ENCODE peak calls at places on chromosomes 5 and 9, in seven cellular contexts. J is stimulated activated CD4-positive, alpha-beta T cell treated with anti-CD3 and anti-CD28 coated beads, TNF-alpha, amount 100 ng/mL, for 24 hours; H is substantia nigra; P is IMR-90; X is NCI-H1105; U is ascending aorta; V is AG04450. Z is an unnamed sample.

GRCh38 chr9:69499401-69499800 is 172.8 kb downstream of the APBA1 start:
- DNase-seq in V (no peak), J (no peak), P (no peak), X (no peak), H (no peak), U (no peak), Z (no peak)

GRCh38 chr5:8478308-8478707 is 609.4 kb downstream of the MTRR start:
- DNase-seq in U (no peak), J (no peak), X (no peak), P (no peak), V (no peak), H (no peak), Z (peak)

GRCh38 chr5:68292316-68292715 is 76.8 kb downstream of the PIK3R1 start:
- DNase-seq in H (no peak), V (no peak), J (no peak), P (peak), X (no peak), U (no peak), Z (no peak)

GRCh38 chr9:90046317-90046861 is 441.6 kb downstream of the GADD45G start:
- DNase-seq in H (no peak), J (no peak), P (no peak), U (no peak), X (no peak), V (no peak), Z (no peak)

GRCh38 chr5:160421625-160422258 is at the start of gene PTTG1:
- DNase-seq in V (peak), H (peak), U (peak), X (peak), P (peak), J (peak), Z (peak)

GRCh38 chr9:109487247-109487646 is 10.9 kb downstream of the PTPN3 start:
- DNase-seq in U (no peak), P (no peak), H (no peak), X (no peak), J (no peak), V (no peak), Z (no peak)

GRCh38 chr9:75168270-75169185 is 80.2 kb downstream of the OSTF1 start:
- DNase-seq in V (no peak), U (no peak), X (no peak), J (no peak), P (no peak), H (no peak), Z (no peak)

GRCh38 chr9:95494022-95494415 is 22.8 kb downstream of the PTCH1 start:
- DNase-seq in P (no peak), V (no peak), J (no peak), U (no peak), H (peak), X (peak), Z (no peak)

GRCh38 chr9:93479726-93480125 is 26.3 kb upstream of the FAM120AOS start:
- DNase-seq in H (no peak), P (peak), V (no peak), U (no peak), J (no peak), X (no peak), Z (peak)

GRCh38 chr5:131379071-131379538 is 115.3 kb downstream of the CDC42SE2 start:
- DNase-seq in H (no peak), X (no peak), U (no peak), P (peak), J (no peak), V (no peak), Z (no peak)

GRCh38 chr5:43063731-43064171 is 23.6 kb upstream of the ANXA2R start:
- DNase-seq in X (no peak), J (no peak), H (no peak), V (no peak), P (no peak), U (no peak), Z (peak)

GRCh38 chr5:135056316-135057030 is 22.4 kb upstream of the PITX1 start:
- DNase-seq in V (no peak), P (no peak), X (no peak), H (no peak), J (no peak), U (no peak), Z (no peak)

GRCh38 chr5:138334867-138335447 is 3.1 kb upstream of the FAM53C start:
- DNase-seq in H (no peak), V (no peak), X (no peak), P (peak), J (no peak), U (no peak), Z (peak)

GRCh38 chr9:94916956-94917355 is 190.5 kb downstream of the AOPEP start:
- DNase-seq in J (no peak), V (no peak), U (no peak), P (no peak), H (no peak), X (no peak), Z (no peak)

GRCh38 chr9:135609366-135609955 is 29.9 kb downstream of the GLT6D1 start:
- DNase-seq in U (no peak), J (no peak), V (no peak), X (no peak), H (no peak), P (no peak), Z (no peak)

GRCh38 chr5:38533286-38534121 is 22.9 kb downstream of the LIFR start:
- DNase-seq in X (no peak), U (no peak), H (no peak), V (no peak), J (no peak), P (no peak), Z (no peak)

GRCh38 chr5:135045488-135045887 is 11.5 kb upstream of the PITX1 start:
- DNase-seq in U (no peak), V (no peak), J (no peak), H (no peak), X (no peak), P (no peak), Z (no peak)

GRCh38 chr5:79109527-79110492 is 1.8 kb upstream of the BHMT start:
- DNase-seq in V (no peak), X (no peak), P (no peak), J (no peak), U (no peak), H (no peak), Z (no peak)

GRCh38 chr5:90055831-90056328 is 353.7 kb downstream of the CETN3 start:
- DNase-seq in P (peak), V (peak), U (no peak), H (no peak), X (no peak), J (no peak), Z (peak)

GRCh38 chr5:8340261-8340660 is 471.3 kb downstream of the MTRR start:
- DNase-seq in U (no peak), V (no peak), H (no peak), X (no peak), J (no peak), P (no peak), Z (no peak)

GRCh38 chr9:98280574-98280973 is 25.1 kb upstream of the TBC1D2 start:
- DNase-seq in H (no peak), P (no peak), J (no peak), X (no peak), V (no peak), U (no peak), Z (no peak)

GRCh38 chr5:150960791-150961396 is 56.1 kb upstream of the ZNF300 start:
- DNase-seq in U (no peak), H (no peak), J (no peak), P (no peak), V (no peak), X (no peak), Z (peak)

GRCh38 chr9:86126998-86127972 is 27.9 kb upstream of the GOLM1 start:
- DNase-seq in P (peak), X (peak), J (no peak), U (peak), H (peak), V (peak), Z (peak)

GRCh38 chr5:91032125-91032524 is 351.0 kb downstream of the ARRDC3 start:
- DNase-seq in V (no peak), J (no peak), H (no peak), U (no peak), X (no peak), P (no peak), Z (no peak)

GRCh38 chr5:126681970-126682369 is 81.2 kb downstream of the PHAX start:
- DNase-seq in J (no peak), U (no peak), H (no peak), X (no peak), V (no peak), P (no peak), Z (peak)

GRCh38 chr5:68333649-68334549 is 118.3 kb downstream of the PIK3R1 start:
- DNase-seq in X (no peak), H (no peak), U (no peak), J (no peak), V (peak), P (peak), Z (peak)

GRCh38 chr5:60687927-60688720 is 11.8 kb downstream of the DEPDC1B start:
- DNase-seq in V (peak), P (peak), J (no peak), U (no peak), H (no peak), X (no peak), Z (peak)

GRCh38 chr9:136695435-136695895 is 8.2 kb upstream of the AGPAT2 start:
- DNase-seq in V (no peak), P (no peak), U (no peak), J (no peak), H (no peak), X (peak), Z (no peak)

GRCh38 chr5:61234019-61234418 is 71.8 kb upstream of the SMIM15 start:
- DNase-seq in U (no peak), P (no peak), X (no peak), H (no peak), V (no peak), J (no peak), Z (no peak)

GRCh38 chr9:112002131-112002846 is 105.7 kb downstream of the UGCG start:
- DNase-seq in U (no peak), V (no peak), H (no peak), J (no peak), X (no peak), P (no peak), Z (no peak)

GRCh38 chr5:157516016-157516415 is 56.0 kb downstream of the NIPAL4 start:
- DNase-seq in V (peak), P (peak), X (no peak), U (no peak), J (no peak), H (no peak), Z (peak)

GRCh38 chr5:59021286-59021673 is 438.4 kb downstream of the RAB3C start:
- DNase-seq in X (no peak), U (no peak), V (no peak), J (no peak), H (no peak), P (no peak), Z (no peak)

GRCh38 chr9:37840560-37841194 is 40.1 kb downstream of the DCAF10 start:
- DNase-seq in P (peak), V (peak), X (no peak), H (no peak), U (no peak), J (no peak), Z (peak)

GRCh38 chr5:93191426-93191825 is 389.6 kb downstream of the NR2F1-AS1 start:
- DNase-seq in J (no peak), P (peak), X (no peak), U (no peak), V (no peak), H (no peak), Z (peak)

GRCh38 chr9:127189628-127190027 is 67.2 kb upstream of the ANGPTL2 start:
- DNase-seq in P (no peak), J (no peak), X (no peak), V (no peak), H (no peak), U (no peak), Z (no peak)

GRCh38 chr9:91285729-91286353 is 75.9 kb downstream of the AUH start:
- DNase-seq in J (no peak), P (peak), V (no peak), H (no peak), X (no peak), U (no peak), Z (peak)

GRCh38 chr9:127065592-127065991 is 56.8 kb downstream of the ANGPTL2 start:
- DNase-seq in X (no peak), H (no peak), U (no peak), V (peak), P (peak), J (no peak), Z (peak)

GRCh38 chr9:136488247-136489214 is 5.7 kb upstream of the SEC16A start:
- DNase-seq in H (peak), P (peak), V (no peak), X (peak), U (no peak), J (peak), Z (peak)